ENCODE peak calls at places on chromosomes 3 and 15, in ten cellular contexts. B is HCT116, V is upper lobe of right lung, L is GM23338, E is B cell, S is fibroblast of pulmonary artery, G is glutamatergic neuron, D is foreskin fibroblast, Q is cardiac muscle cell, R is colonic mucosa. I is an unnamed sample.

GRCh38 chr3:114645392-114645791 is 351.6 kb downstream of the TIGIT start:
- DNase-seq in B (peak), D (peak), Q (no peak), S (peak), E (no peak), V (no peak), L (no peak), R (no peak), G (no peak), I (no peak)

GRCh38 chr3:57227930-57228733 is 603 bp downstream of the APPL1 start:
- DNase-seq in G (peak), L (peak), D (peak), B (no peak), E (peak), S (peak), R (peak), V (peak), Q (peak), I (peak)

GRCh38 chr3:137263982-137264777 is 306.4 kb downstream of the IL20RB start:
- DNase-seq in D (no peak), B (no peak), S (no peak), L (no peak), G (peak), V (no peak), R (peak), E (no peak), Q (peak), I (no peak)

GRCh38 chr15:31238369-31238768 is 88.3 kb upstream of the KLF13 start:
- DNase-seq in E (no peak), V (no peak), B (no peak), S (no peak), D (no peak), R (no peak), Q (no peak), L (no peak), G (no peak), I (no peak)

GRCh38 chr15:58522391-58522790 is 90.6 kb downstream of the LIPC start:
- DNase-seq in E (no peak), L (no peak), D (no peak), Q (no peak), S (no peak), V (no peak), R (no peak), G (no peak), B (no peak), I (no peak)

GRCh38 chr3:89227218-89227617 is 119.8 kb downstream of the EPHA3 start:
- DNase-seq in V (no peak), R (no peak), L (no peak), S (peak), G (no peak), Q (no peak), B (no peak), D (no peak), E (no peak), I (no peak)

GRCh38 chr15:33392453-33392852 is 81.7 kb downstream of the RYR3 start:
- DNase-seq in S (no peak), R (no peak), E (no peak), G (no peak), L (peak), Q (no peak), D (no peak), B (no peak), V (no peak), I (no peak)

GRCh38 chr3:69869643-69870042 is 129.9 kb upstream of the SAMMSON start:
- DNase-seq in R (no peak), B (no peak), D (no peak), G (no peak), S (peak), E (no peak), L (no peak), V (no peak), Q (no peak), I (no peak)

GRCh38 chr3:59885103-59885502 is 835.3 kb upstream of the CFAP20DC start:
- DNase-seq in V (no peak), L (no peak), D (no peak), Q (no peak), E (no peak), G (no peak), S (no peak), R (no peak), B (no peak), I (no peak)

GRCh38 chr15:48577495-48577894 is 68.0 kb downstream of the FBN1 start:
- DNase-seq in V (no peak), S (peak), R (no peak), B (no peak), E (no peak), G (no peak), D (peak), L (no peak), Q (no peak), I (no peak)

GRCh38 chr3:114804099-114804498 is 343.0 kb downstream of the ZBTB20 start:
- DNase-seq in L (peak), G (no peak), B (no peak), Q (no peak), S (no peak), V (no peak), E (no peak), D (no peak), R (no peak), I (no peak)

GRCh38 chr3:155393316-155393715 is 99.8 kb upstream of the STRIT1 start:
- DNase-seq in G (no peak), D (peak), Q (no peak), V (no peak), L (no peak), R (no peak), E (no peak), S (no peak), B (no peak), I (no peak)

GRCh38 chr3:165339753-165340152 is 143.6 kb upstream of the SLITRK3 start:
- DNase-seq in L (peak), V (no peak), G (no peak), S (peak), Q (peak), D (no peak), R (no peak), E (no peak), B (peak), I (no peak)
- TF ChIP-seq CTCF in L (peak), V (peak), G (no peak), S (peak), Q (peak), D (no peak), R (no peak), E (no peak), B (peak), I (no peak)

GRCh38 chr15:73936181-73936580 is 9.9 kb downstream of the LOXL1 start:
- DNase-seq in E (no peak), V (no peak), G (no peak), R (no peak), B (no peak), D (no peak), Q (no peak), S (peak), L (peak), I (no peak)
- TF ChIP-seq CTCF in E (no peak), V (peak), G (no peak), R (no peak), B (no peak), D (peak), Q (peak), S (peak), L (no peak), I (no peak)

GRCh38 chr3:196280689-196281463 is 6.7 kb downstream of the PCYT1A start:
- DNase-seq in B (no peak), Q (no peak), D (no peak), V (no peak), L (no peak), G (no peak), R (no peak), E (no peak), S (no peak), I (peak)
- TF ChIP-seq CTCF in B (no peak), Q (no peak), D (no peak), V (no peak), L (no peak), G (no peak), R (no peak), E (no peak), S (no peak), I (no peak)

GRCh38 chr3:172699070-172699469 is 11.8 kb downstream of the NCEH1 start:
- DNase-seq in L (no peak), B (no peak), E (no peak), V (no peak), R (no peak), G (no peak), Q (no peak), S (no peak), D (no peak), I (no peak)
- TF ChIP-seq CTCF in L (no peak), B (no peak), E (no peak), V (no peak), R (no peak), G (no peak), Q (no peak), S (no peak), D (no peak), I (no peak)

DNA sequence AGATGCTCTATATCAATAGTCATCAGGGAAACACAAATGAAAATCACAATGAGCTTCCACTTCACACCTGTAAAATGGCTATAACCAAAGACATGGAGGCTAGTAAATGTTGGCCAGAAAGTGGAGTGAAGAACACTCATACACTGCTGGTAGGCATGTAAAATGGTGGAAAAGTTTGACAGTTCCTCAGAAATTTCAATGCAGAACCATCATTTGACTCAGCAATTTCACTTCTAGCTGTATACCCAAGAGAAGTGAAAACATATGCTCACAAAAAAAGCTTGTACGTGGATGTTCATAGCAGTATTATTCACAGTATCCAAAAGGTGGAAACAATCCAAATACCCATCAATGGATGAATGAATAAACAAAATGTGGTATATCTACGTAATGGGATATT is 19.2 kb upstream of the TOP2B start:
- DNase-seq in S (no peak), B (no peak), R (no peak), V (no peak), L (no peak), E (no peak), Q (no peak), D (no peak), G (no peak), I (no peak)
- TF ChIP-seq CTCF in S (no peak), B (no peak), R (no peak), V (no peak), L (no peak), E (no peak), Q (no peak), D (no peak), G (no peak), I (no peak)

GRCh38 chr15:35437157-35437556 is 108.8 kb downstream of the DPH6 start:
- DNase-seq in G (no peak), B (peak), S (peak), D (no peak), V (no peak), E (no peak), L (peak), Q (no peak), R (no peak), I (no peak)
- TF ChIP-seq CTCF in G (no peak), B (peak), S (peak), D (peak), V (no peak), E (no peak), L (peak), Q (peak), R (no peak), I (no peak)